ENCODE peak calls at places on chromosome X, in six cellular contexts. U is aorta, L is NCI-H1105, P is iris pigment epithelial cell, O is MM.1S, C is globus pallidus. K is an unnamed sample.

GRCh38 chrX:16138108-16138427 is 14.7 kb downstream of the GRPR start:
- DNase-seq in U (no peak), L (no peak), C (no peak), O (no peak), P (no peak), K (no peak)

GRCh38 chrX:70508296-70508911 is 63.8 kb downstream of the DLG3 start:
- DNase-seq in L (no peak), U (no peak), C (no peak), P (peak), O (no peak), K (no peak)

GRCh38 chrX:10847333-10847732 is 226.9 kb upstream of the MID1 start:
- DNase-seq in U (no peak), O (no peak), P (peak), L (no peak), C (no peak), K (no peak)

GRCh38 chrX:41474726-41475100 is 27.6 kb downstream of the NYX start:
- DNase-seq in O (no peak), L (no peak), P (no peak), U (no peak), C (no peak), K (no peak)

GRCh38 chrX:136652822-136653723 is 5.1 kb downstream of the CD40LG start:
- DNase-seq in O (peak), C (no peak), P (no peak), L (no peak), U (no peak), K (no peak)

GRCh38 chrX:9466115-9466495 is 1.2 kb downstream of the TBL1X start:
- DNase-seq in C (peak), L (no peak), O (peak), P (peak), U (peak), K (no peak)

GRCh38 chrX:119417842-119418241 is 18.7 kb downstream of the SLC25A43 start:
- DNase-seq in U (no peak), L (no peak), O (peak), P (peak), C (no peak), K (no peak)

GRCh38 chrX:110442631-110443030 is 84.0 kb downstream of the RTL9 start:
- DNase-seq in O (peak), L (peak), P (peak), U (no peak), C (no peak), K (no peak)

GRCh38 chrX:100973411-100973810 is 3.9 kb downstream of the ARL13A start:
- DNase-seq in O (no peak), P (peak), C (no peak), L (no peak), U (no peak), K (no peak)

GRCh38 chrX:130878350-130879341 is 24.4 kb downstream of the ENOX2 start:
- DNase-seq in O (no peak), P (peak), U (peak), L (peak), C (no peak), K (peak)

GRCh38 chrX:154010330-154011087 is 9.2 kb downstream of the IRAK1 start:
- DNase-seq in P (peak), L (no peak), O (no peak), C (no peak), U (peak), K (peak)

GRCh38 chrX:116290359-116290758 is 119.8 kb downstream of the AGTR2 start:
- DNase-seq in P (peak), O (no peak), C (no peak), U (no peak), L (no peak), K (no peak)

GRCh38 chrX:46444011-46444410 is 101.2 kb downstream of the ZNF674 start:
- DNase-seq in U (no peak), P (peak), L (no peak), O (no peak), C (no peak), K (no peak)

GRCh38 chrX:68989865-68990606 is 161.2 kb downstream of the EFNB1 start:
- DNase-seq in C (no peak), U (peak), L (no peak), P (peak), O (no peak), K (no peak)

GRCh38 chrX:101263766-101264165 is 27.4 kb downstream of the TAF7L start:
- DNase-seq in O (no peak), C (no peak), U (no peak), P (no peak), L (no peak), K (no peak)

GRCh38 chrX:111100191-111100590 is 4.2 kb downstream of the PAK3 start:
- DNase-seq in U (no peak), L (peak), O (peak), P (peak), C (peak), K (no peak)

GRCh38 chrX:104376937-104377336 is 122.2 kb upstream of the ESX1 start:
- DNase-seq in C (no peak), P (no peak), O (no peak), L (no peak), U (no peak), K (no peak)

GRCh38 chrX:107542500-107542899 is 85.8 kb upstream of the PRPS1 start:
- DNase-seq in P (peak), U (no peak), C (peak), O (no peak), L (peak), K (no peak)

GRCh38 chrX:111168314-111168713 is 72.3 kb downstream of the PAK3 start:
- DNase-seq in C (peak), L (no peak), P (peak), O (no peak), U (no peak), K (no peak)

GRCh38 chrX:54357414-54358377 is at the start of gene WNK3:
- DNase-seq in O (no peak), C (peak), L (peak), U (peak), P (peak), K (peak)

GRCh38 chrX:148416142-148416541 is 84.3 kb upstream of the AFF2 start:
- DNase-seq in P (no peak), U (no peak), L (no peak), C (no peak), O (no peak), K (no peak)

GRCh38 chrX:150049647-150050046 is 111.4 kb upstream of the EOLA2 start:
- DNase-seq in O (no peak), L (no peak), P (peak), U (no peak), C (no peak), K (no peak)

GRCh38 chrX:150548684-150549083 is 19.7 kb upstream of the MTM1 start:
- DNase-seq in C (no peak), P (no peak), U (no peak), O (no peak), L (no peak), K (no peak)

GRCh38 chrX:148958896-148959295 is 458.5 kb downstream of the AFF2 start:
- DNase-seq in O (no peak), L (no peak), U (no peak), C (no peak), P (no peak), K (no peak)

GRCh38 chrX:41824551-41824950 is 98.8 kb downstream of the CASK start:
- DNase-seq in L (no peak), O (no peak), U (no peak), P (peak), C (no peak), K (no peak)

GRCh38 chrX:119605398-119605738 is 856 bp downstream of the NKRF start:
- DNase-seq in L (no peak), U (no peak), P (peak), O (no peak), C (peak), K (no peak)

GRCh38 chrX:46750829-46751228 is 8.1 kb downstream of the SLC9A7 start:
- DNase-seq in O (no peak), U (no peak), C (no peak), P (no peak), L (no peak), K (no peak)

GRCh38 chrX:133676344-133677122 is 261.2 kb upstream of the GPC4 start:
- DNase-seq in L (peak), C (no peak), U (no peak), P (no peak), O (no peak), K (peak)